ENCODE peak calls at places on chromosomes 16 and 17, in four cellular contexts. D is H1, Q is right lobe of liver, B is HCT116. Z is an unnamed sample.

GRCh38 chr17:49845210-49845782 is 2.6 kb downstream of the TAC4 start:
- DNase-seq in B (no peak), D (no peak), Q (no peak), Z (no peak)

GRCh38 chr16:84913315-84913714 is 93.5 kb downstream of the CRISPLD2 start:
- DNase-seq in D (no peak), Q (peak), B (no peak), Z (no peak)

GRCh38 chr17:6084226-6085161 is 14.3 kb downstream of the WSCD1 start:
- DNase-seq in Q (no peak), D (no peak), B (no peak), Z (no peak)

GRCh38 chr16:89344846-89345577 is 127.5 kb downstream of the ZNF778 start:
- DNase-seq in D (no peak), B (no peak), Q (no peak), Z (no peak)

GRCh38 chr17:45314761-45315549 is 1.9 kb downstream of the MAP3K14 start:
- DNase-seq in B (no peak), D (no peak), Q (no peak), Z (no peak)

GRCh38 chr16:3538222-3538621 is 37.4 kb downstream of the CLUAP1 start:
- DNase-seq in Q (no peak), B (no peak), D (no peak), Z (no peak)

GRCh38 chr17:78359936-78360370 is at the start of gene SOCS3:
- DNase-seq in Q (peak), D (peak), B (peak), Z (peak)

GRCh38 chr16:3878610-3879009 is 1.9 kb downstream of the CREBBP start:
- DNase-seq in B (no peak), Q (no peak), D (no peak), Z (no peak)

GRCh38 chr17:28405632-28406477 is at the start of gene SLC46A1:
- DNase-seq in Q (peak), B (no peak), D (no peak), Z (peak)

GRCh38 chr17:78991906-78992532 is 12.3 kb upstream of the LGALS3BP start:
- DNase-seq in D (no peak), B (no peak), Q (peak), Z (no peak)

GRCh38 chr17:60157487-60158040 is 7.8 kb downstream of the CA4 start:
- DNase-seq in B (no peak), Q (no peak), D (no peak), Z (no peak)

GRCh38 chr17:78276499-78276898 is 45.1 kb downstream of the TMEM235 start:
- DNase-seq in Q (no peak), D (no peak), B (no peak), Z (no peak)

GRCh38 chr16:56744996-56745640 is 15.2 kb downstream of the NUP93 start:
- DNase-seq in D (no peak), B (no peak), Q (no peak), Z (no peak)

GRCh38 chr16:68696514-68696913 is 40.6 kb upstream of the CDH1 start:
- DNase-seq in Q (no peak), B (no peak), D (no peak), Z (no peak)

GRCh38 chr17:63516910-63517824 is 6.0 kb upstream of the KCNH6 start:
- DNase-seq in B (peak), Q (no peak), D (no peak), Z (peak)

GRCh38 chr16:86446279-86446678 is 64.0 kb upstream of the FOXF1 start:
- DNase-seq in Q (no peak), B (no peak), D (no peak), Z (no peak)

GRCh38 chr17:80365983-80366382 is 49.0 kb upstream of the ENDOV start:
- DNase-seq in Q (no peak), D (no peak), B (no peak), Z (no peak)

GRCh38 chr17:41617136-41617535 is 4.6 kb upstream of the KRT16 start:
- DNase-seq in Q (no peak), B (no peak), D (no peak), Z (no peak)

GRCh38 chr17:8380049-8380448 is 2.9 kb downstream of the RPL26 start:
- DNase-seq in B (no peak), Q (no peak), D (no peak), Z (no peak)

GRCh38 chr17:8375738-8376259 is 705 bp downstream of the KRABD2 start:
- DNase-seq in D (no peak), B (no peak), Q (no peak), Z (no peak)

GRCh38 chr17:8377422-8377821 is 918 bp upstream of the KRABD2 start:
- DNase-seq in B (no peak), Q (no peak), D (no peak), Z (no peak)

GRCh38 chr17:8372422-8372821 is 4.1 kb downstream of the KRABD2 start:
- DNase-seq in B (no peak), Q (no peak), D (no peak), Z (no peak)

GRCh38 chr17:8376302-8377067 is at the start of gene KRABD2:
- DNase-seq in Q (peak), B (peak), D (peak), Z (peak)
- TF ChIP-seq POLR2A in Q (peak), B (peak), D (peak), Z (peak)

DNA sequence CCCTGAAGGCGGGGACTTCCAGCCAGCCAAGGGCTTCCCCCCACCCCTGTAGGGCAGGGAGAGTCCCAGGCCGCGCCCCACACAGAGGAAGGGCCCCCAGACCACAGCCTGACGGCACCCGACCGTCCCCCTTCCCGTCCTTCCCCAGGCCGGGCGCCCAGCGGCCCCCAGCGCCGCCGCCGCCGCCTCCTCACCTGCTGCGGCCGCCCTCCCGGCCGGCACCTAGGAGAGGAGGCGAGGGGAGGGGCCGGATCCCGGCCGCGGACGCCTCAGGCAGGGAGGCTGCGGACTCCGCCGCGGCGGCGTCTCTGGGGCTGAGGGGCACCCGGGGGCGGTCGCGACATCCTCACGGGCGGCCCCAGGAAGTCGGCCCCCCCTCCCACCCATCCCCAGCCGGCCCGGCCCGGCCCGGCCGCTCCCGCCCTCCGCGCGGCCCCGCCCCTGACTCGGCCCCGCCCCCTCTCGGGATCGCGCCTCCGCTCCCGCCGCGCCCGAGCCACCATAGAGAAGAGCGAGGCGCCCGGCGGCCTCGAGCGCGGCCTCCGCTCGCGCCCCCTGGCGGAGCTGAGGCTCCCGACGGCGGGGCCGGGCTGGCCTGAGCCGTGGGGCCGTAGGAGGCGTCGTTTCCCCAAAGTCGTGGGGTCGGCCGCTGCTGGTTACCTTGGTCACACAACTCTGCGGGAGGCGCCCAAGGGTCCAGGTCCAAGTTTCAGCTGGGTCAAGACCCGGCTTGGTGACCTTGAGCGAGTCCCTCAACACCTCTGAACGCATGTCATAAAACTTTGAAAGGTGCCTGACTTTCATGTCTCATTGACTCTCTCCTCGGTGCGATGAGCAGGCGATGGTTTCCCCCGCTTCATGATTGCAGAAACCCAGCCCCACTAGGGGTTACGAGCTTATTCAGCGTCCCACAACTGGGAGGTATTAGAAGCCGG is 25.7 kb upstream of the RFFL start:
- DNase-seq in Q (peak), B (peak), D (no peak), Z (peak)
- TF ChIP-seq POLR2A in Q (peak), B (no peak), D (no peak), Z (peak)

GRCh38 chr17:81537856-81538555 is 9.8 kb downstream of the FSCN2 start:
- DNase-seq in D (no peak), B (no peak), Q (no peak), Z (no peak)

GRCh38 chr17:81539961-81540675 is 11.9 kb downstream of the FSCN2 start:
- DNase-seq in Q (no peak), B (no peak), D (no peak), Z (no peak)

GRCh38 chr17:81537343-81537855 is 9.2 kb downstream of the FSCN2 start:
- DNase-seq in Q (no peak), D (no peak), B (peak), Z (no peak)

GRCh38 chr17:81539571-81539900 is 11.4 kb downstream of the FSCN2 start:
- DNase-seq in B (no peak), D (no peak), Q (no peak), Z (no peak)

DNA sequence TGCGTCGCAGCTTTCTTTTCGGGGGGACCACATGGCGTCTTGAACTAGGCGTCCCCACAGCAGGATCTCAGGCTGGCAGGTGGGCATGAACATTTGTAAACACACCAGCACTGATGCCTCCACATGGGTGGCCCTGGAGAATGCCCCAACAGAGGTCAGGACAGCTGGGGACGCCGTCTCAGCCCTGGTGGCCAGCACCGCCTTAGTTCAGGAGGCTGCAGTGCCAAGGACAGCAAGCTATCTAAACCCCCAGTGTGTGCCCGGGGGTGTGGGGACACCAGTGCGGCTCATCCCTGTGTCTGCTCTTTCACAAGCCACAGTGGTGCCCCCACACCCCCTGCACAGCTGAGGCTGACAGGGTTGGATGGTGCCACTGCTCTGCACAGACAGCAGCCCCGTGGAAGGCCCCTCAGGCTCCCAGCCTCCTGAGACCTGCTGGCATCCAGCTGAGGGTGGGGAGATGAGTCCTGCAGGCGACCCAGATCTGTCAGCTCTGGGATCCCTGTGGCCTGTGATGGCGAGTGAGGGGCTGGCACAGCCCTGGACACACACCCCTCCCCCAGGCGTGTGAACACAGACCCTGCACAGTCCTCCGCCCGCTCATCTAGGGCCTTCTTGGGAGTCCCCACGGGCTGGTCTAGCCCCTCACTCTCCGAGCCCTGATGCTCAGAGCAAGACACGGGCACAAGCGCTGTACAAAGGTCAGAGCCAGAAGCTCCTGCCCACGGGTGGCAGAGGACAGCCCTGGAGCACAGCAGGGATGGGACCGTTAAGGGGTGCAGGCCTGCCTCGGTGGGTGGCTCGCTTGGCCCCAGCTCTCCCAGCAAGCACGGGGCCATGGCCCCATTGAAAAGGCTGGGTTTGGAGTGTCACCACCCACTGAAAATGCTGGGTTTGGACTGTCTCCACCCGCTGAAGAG is 10.7 kb downstream of the FSCN2 start:
- DNase-seq in D (no peak), B (no peak), Q (no peak), Z (no peak)
- TF ChIP-seq POLR2A in D (no peak), B (no peak), Q (no peak), Z (no peak)

GRCh38 chr17:12666718-12667117 is 1.0 kb downstream of the MYOCD start:
- DNase-seq in Q (no peak), D (no peak), B (no peak), Z (no peak)
- TF ChIP-seq POLR2A in Q (no peak), D (no peak), B (no peak), Z (no peak)

DNA sequence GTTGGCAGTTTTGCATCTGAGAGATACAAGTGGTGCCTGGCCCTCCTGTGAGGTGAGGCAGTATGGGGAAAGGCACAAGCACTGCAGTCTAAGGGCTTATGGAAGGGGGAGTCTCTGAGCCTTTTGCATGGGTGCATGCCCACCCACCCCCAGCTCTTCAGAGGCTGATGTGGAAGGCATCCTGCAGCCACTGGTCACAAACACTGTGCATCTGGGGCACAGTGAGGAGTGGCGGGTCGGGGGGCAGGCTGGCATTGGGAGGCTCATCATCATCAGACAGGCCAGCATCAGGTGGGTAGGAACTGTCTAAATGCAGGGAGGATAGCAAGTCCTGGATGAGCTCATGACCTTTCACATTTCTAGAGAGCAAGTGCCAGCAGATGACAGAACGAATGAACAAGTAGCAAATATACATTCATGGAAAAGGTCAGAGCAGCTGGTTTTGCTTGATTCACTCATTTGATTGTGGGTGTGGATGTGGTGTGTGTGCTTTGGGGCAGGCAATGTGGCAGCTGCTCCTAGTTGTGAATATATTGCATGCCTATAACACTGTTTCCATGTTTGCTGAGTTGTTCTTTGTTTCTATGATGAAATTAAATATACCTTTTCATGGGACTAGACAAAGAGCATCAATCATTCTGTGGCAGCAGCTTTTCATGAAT is 29.2 kb downstream of the TRIM25 start:
- DNase-seq in B (no peak), Q (no peak), D (no peak), Z (no peak)
- TF ChIP-seq POLR2A in B (no peak), Q (no peak), D (no peak), Z (no peak)

GRCh38 chr17:16442594-16443389 is 27.4 kb downstream of the TRPV2 start:
- DNase-seq in Q (no peak), D (no peak), B (no peak), Z (no peak)
- TF ChIP-seq POLR2A in Q (no peak), D (peak), B (peak), Z (no peak)

DNA sequence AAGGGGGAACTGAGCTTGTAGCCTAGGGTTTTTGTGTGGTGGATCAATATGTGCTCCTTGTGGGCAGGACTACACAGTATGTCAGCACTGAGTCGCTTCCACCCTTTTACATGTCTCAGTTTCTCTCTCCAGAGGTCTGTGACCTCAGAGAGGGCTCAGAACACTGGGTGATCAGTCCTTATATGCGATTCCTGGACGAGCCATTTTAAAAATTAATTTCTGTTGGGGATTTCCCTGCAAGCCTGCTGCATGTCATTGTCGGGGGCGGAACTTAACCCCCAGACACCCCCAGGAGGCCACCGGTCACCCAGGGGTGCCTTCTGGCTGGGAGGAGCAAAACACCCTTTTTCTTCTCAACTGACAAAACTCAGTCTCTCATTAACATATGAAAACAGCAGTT is 14.1 kb downstream of the DHRS7B start:
- DNase-seq in D (no peak), Q (no peak), B (no peak), Z (no peak)
- TF ChIP-seq POLR2A in D (no peak), Q (no peak), B (no peak), Z (no peak)

GRCh38 chr16:10665166-10665565 is 29.6 kb downstream of the TEKT5 start:
- DNase-seq in B (no peak), Q (no peak), D (no peak), Z (no peak)

GRCh38 chr16:10662212-10662611 is 32.5 kb downstream of the TEKT5 start:
- DNase-seq in B (no peak), D (no peak), Q (no peak), Z (no peak)

GRCh38 chr16:10663146-10663545 is 31.6 kb downstream of the TEKT5 start:
- DNase-seq in D (no peak), Q (no peak), B (no peak), Z (no peak)

GRCh38 chr16:10664720-10665126 is 30.0 kb downstream of the TEKT5 start:
- DNase-seq in Q (no peak), D (no peak), B (no peak), Z (no peak)

GRCh38 chr16:10663744-10664143 is 31.0 kb downstream of the TEKT5 start:
- DNase-seq in D (no peak), Q (no peak), B (no peak), Z (no peak)
- TF ChIP-seq POLR2A in D (no peak), Q (no peak), B (no peak), Z (no peak)

Z was measured in H54.